ENCODE peak calls at places on chromosome 18, in four cellular contexts. S is RWPE1, T is tibial artery, P is WTC11. A is an unnamed sample.

GRCh38 chr18:41326311-41326710 is 628.7 kb upstream of the PIK3C3 start:
- DNase-seq in S (no peak), T (no peak), P (no peak), A (peak; percentile 51)

GRCh38 chr18:13431886-13432285 is 213.3 kb downstream of the LDLRAD4 start:
- DNase-seq in S (no peak), T (peak; percentile 52), P (no peak), A (no peak)

GRCh38 chr18:30142248-30142647 is 900.3 kb downstream of the DSC3 start:
- DNase-seq in S (no peak), T (no peak), P (no peak), A (no peak)

GRCh38 chr18:8794133-8794986 is 89.0 kb downstream of the MTCL1 start:
- DNase-seq in S (peak; percentile 18), T (no peak), P (no peak), A (peak; percentile 36)

GRCh38 chr18:54712315-54712714 is 116.0 kb upstream of the RAB27B start:
- DNase-seq in S (peak; percentile 53), T (no peak), P (no peak), A (peak; percentile 90)

GRCh38 chr18:48959921-48960920 is 9.5 kb upstream of the SMAD7 start:
- DNase-seq in S (no peak), T (no peak), P (peak; percentile 85), A (peak; percentile 44)

GRCh38 chr18:21740474-21740723 is 193 bp upstream of the MIB1 start:
- DNase-seq in S (no peak), T (peak; percentile 99), P (peak; percentile 99), A (peak; percentile 97)

GRCh38 chr18:44782617-44783016 is 101.9 kb downstream of the SETBP1 start:
- DNase-seq in S (no peak), T (no peak), P (no peak), A (no peak)

GRCh38 chr18:74353169-74353775 is 37.6 kb downstream of the C18orf63 start:
- DNase-seq in S (peak; percentile 36), T (peak; percentile 80), P (peak; percentile 53), A (peak; percentile 61)

GRCh38 chr18:79528846-79529245 is 133.1 kb downstream of the NFATC1 start:
- DNase-seq in S (peak; percentile 76), T (peak; percentile 75), P (peak; percentile 81), A (peak; percentile 46)

GRCh38 chr18:48674758-48675157 is 135.9 kb downstream of the CTIF start:
- DNase-seq in S (no peak), T (no peak), P (no peak), A (no peak)

GRCh38 chr18:35635171-35635570 is 53.6 kb downstream of the GALNT1 start:
- DNase-seq in S (peak; percentile 11), T (no peak), P (no peak), A (no peak)

GRCh38 chr18:79943608-79944125 is 7.8 kb downstream of the SLC66A2 start:
- DNase-seq in S (no peak), T (peak; percentile 62), P (no peak), A (no peak)

GRCh38 chr18:6219116-6219717 is 195.5 kb downstream of the L3MBTL4 start:
- DNase-seq in S (no peak), T (no peak), P (peak; percentile 77), A (no peak)

GRCh38 chr18:6052449-6052913 is 157.2 kb upstream of the TMEM200C start:
- DNase-seq in S (no peak), T (no peak), P (no peak), A (no peak)

GRCh38 chr18:63098014-63098981 is 221.3 kb downstream of the BCL2 start:
- DNase-seq in S (no peak), T (no peak), P (no peak), A (no peak)

GRCh38 chr18:79925656-79925979 is 25.8 kb downstream of the SLC66A2 start:
- DNase-seq in S (no peak), T (peak; percentile 33), P (no peak), A (no peak)

GRCh38 chr18:26327062-26327461 is 100.8 kb downstream of the TAF4B start:
- DNase-seq in S (peak; percentile 14), T (no peak), P (no peak), A (peak; percentile 21)

GRCh38 chr18:62521588-62521987 is 1.2 kb upstream of the ZCCHC2 start:
- DNase-seq in S (no peak), T (no peak), P (no peak), A (no peak)

GRCh38 chr18:77006305-77007175 is 126.0 kb downstream of the MBP start:
- DNase-seq in S (no peak), T (no peak), P (no peak), A (no peak)

GRCh38 chr18:47870605-47871004 is 59.9 kb downstream of the SMAD2 start:
- DNase-seq in S (no peak), T (no peak), P (no peak), A (no peak)

DNA sequence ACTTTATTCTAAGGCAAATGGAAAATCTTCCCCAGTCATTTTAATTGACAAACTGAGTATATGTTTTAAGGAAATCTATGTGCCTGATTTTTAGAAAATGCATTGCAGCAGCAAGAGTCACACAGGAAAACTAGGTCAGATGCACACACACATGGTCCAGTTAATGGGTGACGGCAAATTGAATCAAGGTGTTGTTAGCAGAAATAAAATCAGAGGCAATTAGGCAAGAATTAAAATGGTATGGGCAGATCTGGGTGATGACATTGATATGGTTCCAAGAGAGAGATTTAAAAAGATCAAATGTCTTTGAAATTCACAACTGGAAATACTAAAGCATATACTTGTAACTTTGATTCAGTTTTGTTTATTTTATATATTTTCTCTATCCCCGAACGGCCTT is 174.2 kb upstream of the CDH19 start:
- DNase-seq in S (no peak), T (no peak), P (no peak), A (no peak)
- TF ChIP-seq CTCF in S (no peak), T (no peak), P (no peak), A (no peak)

GRCh38 chr18:7272268-7273049 is 41.6 kb downstream of the LRRC30 start:
- DNase-seq in S (peak; percentile 54), T (peak; percentile 80), P (peak; percentile 70), A (peak; percentile 83)
- TF ChIP-seq CTCF in S (peak; percentile 61), T (peak; percentile 56), P (no peak), A (peak; percentile 61)

DNA sequence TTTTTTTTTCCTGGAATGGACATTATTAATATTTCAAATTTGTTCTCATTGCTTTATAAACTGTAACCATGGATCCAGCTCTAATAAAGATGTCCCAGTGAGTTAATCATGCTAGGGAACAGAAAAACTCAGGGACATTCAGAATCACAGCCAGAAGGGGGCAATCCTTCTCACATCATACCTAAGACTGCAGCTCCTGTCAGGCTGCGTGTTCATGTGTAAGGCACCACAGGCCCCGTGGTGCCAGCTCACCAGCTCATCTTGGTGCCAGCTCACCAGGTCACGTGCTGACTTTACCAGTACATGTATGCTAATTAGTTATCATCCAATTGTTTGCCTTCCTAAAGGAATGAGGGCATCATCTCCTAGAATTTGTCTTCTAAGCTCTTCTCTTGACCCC is 84.7 kb upstream of the NEDD4L start:
- DNase-seq in S (peak; percentile 10), T (no peak), P (no peak), A (peak; percentile 84)
- TF ChIP-seq CTCF in S (no peak), T (no peak), P (no peak), A (peak; percentile 53)

GRCh38 chr18:24354278-24354677 is 43.3 kb downstream of the OSBPL1A start:
- DNase-seq in S (no peak), T (no peak), P (no peak), A (no peak)
- TF ChIP-seq CTCF in S (no peak), T (no peak), P (no peak), A (no peak)

GRCh38 chr18:34224423-34225217 is at the start of gene NOL4:
- DNase-seq in S (no peak), T (peak; percentile 85), P (peak; percentile 99), A (peak; percentile 7)
- TF ChIP-seq CTCF in S (no peak), T (peak; percentile 27), P (peak; percentile 32), A (peak; percentile 14)

DNA sequence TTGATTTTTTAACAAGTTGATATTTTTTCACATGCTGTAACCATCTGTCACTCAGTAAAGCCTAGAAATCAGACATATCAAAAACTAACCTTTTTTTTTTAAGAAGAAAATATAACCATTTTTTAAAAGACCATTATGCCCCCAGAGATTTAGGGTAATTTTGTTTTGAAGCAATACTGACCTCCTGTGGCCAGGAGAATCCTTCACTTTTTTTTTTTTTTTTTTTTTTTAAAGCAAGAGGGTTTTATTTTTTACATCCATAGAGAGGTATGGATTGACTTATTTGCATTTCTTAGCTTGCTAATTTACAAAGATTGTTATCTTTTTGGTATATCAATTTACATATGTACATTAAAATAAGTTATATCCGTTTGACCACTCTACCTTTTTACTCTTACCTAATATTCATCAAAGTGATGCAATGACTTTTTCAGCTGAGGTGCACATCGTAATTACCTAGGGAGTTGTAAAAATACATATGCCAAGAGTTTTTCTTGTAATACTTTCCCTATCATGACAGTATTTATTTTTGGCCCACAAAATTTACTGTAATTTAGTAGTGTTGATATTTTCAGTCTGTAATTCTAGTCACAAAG is 161.9 kb downstream of the SOCS6 start:
- DNase-seq in S (peak; percentile 16), T (no peak), P (no peak), A (no peak)
- TF ChIP-seq CTCF in S (peak; percentile 76), T (no peak), P (peak; percentile 11), A (peak; percentile 47)

GRCh38 chr18:12374398-12374797 is 2.6 kb downstream of the AFG3L2 start:
- DNase-seq in S (no peak), T (no peak), P (no peak), A (no peak)

GRCh38 chr18:12376718-12377555 is at the start of gene AFG3L2:
- DNase-seq in S (peak; percentile 98), T (peak; percentile 100), P (peak; percentile 100), A (peak; percentile 98)

GRCh38 chr18:12373771-12374116 is 3.3 kb downstream of the AFG3L2 start:
- DNase-seq in S (no peak), T (no peak), P (no peak), A (no peak)

GRCh38 chr18:12376034-12376717 is 851 bp downstream of the AFG3L2 start:
- DNase-seq in S (peak; percentile 37), T (no peak), P (no peak), A (peak; percentile 45)

GRCh38 chr18:12377556-12378553 is 828 bp upstream of the AFG3L2 start:
- DNase-seq in S (no peak), T (no peak), P (no peak), A (no peak)
- TF ChIP-seq CTCF in S (no peak), T (no peak), P (no peak), A (no peak)

GRCh38 chr18:11035814-11036213 is 113.6 kb downstream of the PIEZO2 start:
- DNase-seq in S (no peak), T (no peak), P (no peak), A (no peak)

GRCh38 chr18:11034816-11035215 is 114.6 kb downstream of the PIEZO2 start:
- DNase-seq in S (no peak), T (no peak), P (no peak), A (peak; percentile 5)

GRCh38 chr18:11040359-11040758 is 109.0 kb downstream of the PIEZO2 start:
- DNase-seq in S (no peak), T (no peak), P (no peak), A (no peak)

GRCh38 chr18:11040823-11041712 is 108.3 kb downstream of the PIEZO2 start:
- DNase-seq in S (peak; percentile 57), T (no peak), P (peak; percentile 60), A (peak; percentile 52)

DNA sequence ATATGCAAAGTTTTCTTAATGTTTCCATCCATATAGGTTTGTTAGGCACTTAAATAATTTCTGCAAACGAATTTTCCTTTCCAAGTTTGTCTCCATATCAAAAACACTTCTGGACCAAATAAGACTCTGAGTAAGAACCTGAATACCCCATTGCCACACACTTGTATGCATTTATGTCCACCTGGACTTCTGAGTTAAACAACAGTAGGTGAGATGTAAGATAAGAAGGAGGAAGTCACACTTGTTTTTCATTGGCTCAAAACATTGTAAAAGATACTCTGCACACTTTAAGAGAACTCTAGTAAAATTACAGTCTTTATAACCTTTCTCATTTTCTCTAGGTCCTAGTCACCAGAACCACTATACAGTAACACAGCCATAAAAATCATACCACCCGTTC is 111.5 kb downstream of the PIEZO2 start:
- DNase-seq in S (no peak), T (no peak), P (no peak), A (no peak)
- TF ChIP-seq CTCF in S (no peak), T (no peak), P (no peak), A (no peak)

A was measured in MCF 10A.